ENCODE peak calls at places on chromosomes 6 and 20, in eight cellular contexts. One of them, this sample, is unnamed. For H3K4me1, the result is how much of the 10 kb centered on the place peaks cover.

GRCh38 chr6:10875026-10875425 is 6.8 kb downstream of the GCM2 start:
- DNase-seq in psoas muscle: no peak
- DNase-seq in tibial artery: no peak
- DNase-seq in adrenal gland: no peak
- DNase-seq in upper lobe of right lung: no peak
- DNase-seq in uterus: no peak
- DNase-seq in vagina: no peak
- DNase-seq in H1: no peak
- DNase-seq in this sample: no peak

GRCh38 chr6:158040051-158040803 is 58.6 kb downstream of the SYNJ2 start:
- DNase-seq in H1: no peak
- DNase-seq in upper lobe of right lung: peak
- DNase-seq in vagina: no peak
- DNase-seq in tibial artery: peak
- DNase-seq in psoas muscle: no peak
- DNase-seq in uterus: peak
- DNase-seq in adrenal gland: peak
- DNase-seq in this sample: peak

GRCh38 chr20:58741384-58741783 is 48.8 kb downstream of the NPEPL1 start:
- DNase-seq in H1: no peak
- DNase-seq in psoas muscle: no peak
- DNase-seq in tibial artery: no peak
- DNase-seq in uterus: no peak
- DNase-seq in upper lobe of right lung: no peak
- DNase-seq in adrenal gland: no peak
- DNase-seq in vagina: no peak
- DNase-seq in this sample: no peak

GRCh38 chr6:13988049-13988738 is 63.4 kb downstream of the RNF182 start:
- DNase-seq in vagina: no peak
- DNase-seq in upper lobe of right lung: no peak
- DNase-seq in uterus: no peak
- DNase-seq in H1: no peak
- DNase-seq in tibial artery: no peak
- DNase-seq in adrenal gland: no peak
- DNase-seq in psoas muscle: no peak
- DNase-seq in this sample: no peak

GRCh38 chr6:63352587-63353281 is 33.0 kb upstream of the LGSN start:
- DNase-seq in adrenal gland: peak
- DNase-seq in upper lobe of right lung: no peak
- DNase-seq in uterus: no peak
- DNase-seq in psoas muscle: no peak
- DNase-seq in H1: no peak
- DNase-seq in vagina: no peak
- DNase-seq in tibial artery: no peak
- DNase-seq in this sample: peak

GRCh38 chr6:156618600-156619205 is 158.5 kb upstream of the ARID1B start:
- DNase-seq in uterus: no peak
- DNase-seq in psoas muscle: no peak
- DNase-seq in adrenal gland: no peak
- DNase-seq in vagina: no peak
- DNase-seq in tibial artery: no peak
- DNase-seq in upper lobe of right lung: peak
- DNase-seq in H1: peak
- DNase-seq in this sample: no peak

GRCh38 chr6:151729829-151730495 is 77.5 kb upstream of the ESR1 start:
- DNase-seq in vagina: no peak
- DNase-seq in uterus: no peak
- DNase-seq in upper lobe of right lung: no peak
- DNase-seq in H1: no peak
- DNase-seq in tibial artery: no peak
- DNase-seq in adrenal gland: no peak
- DNase-seq in psoas muscle: no peak
- DNase-seq in this sample: no peak

GRCh38 chr20:57672953-57673575 is 36.8 kb downstream of the PMEPA1 start:
- DNase-seq in upper lobe of right lung: no peak
- DNase-seq in psoas muscle: no peak
- DNase-seq in H1: no peak
- DNase-seq in vagina: no peak
- DNase-seq in uterus: no peak
- DNase-seq in tibial artery: no peak
- DNase-seq in adrenal gland: no peak
- DNase-seq in this sample: no peak

GRCh38 chr6:36800223-36801095 is 38.8 kb downstream of the CPNE5 start:
- DNase-seq in adrenal gland: peak
- DNase-seq in upper lobe of right lung: no peak
- DNase-seq in H1: no peak
- DNase-seq in uterus: no peak
- DNase-seq in vagina: no peak
- DNase-seq in psoas muscle: no peak
- DNase-seq in tibial artery: no peak
- DNase-seq in this sample: no peak

GRCh38 chr6:169866140-169866534 is 114.7 kb downstream of the ERMARD start:
- DNase-seq in uterus: no peak
- DNase-seq in adrenal gland: no peak
- DNase-seq in vagina: peak
- DNase-seq in H1: no peak
- DNase-seq in tibial artery: peak
- DNase-seq in upper lobe of right lung: no peak
- DNase-seq in psoas muscle: no peak
- DNase-seq in this sample: no peak

GRCh38 chr6:90146024-90146423 is 150.6 kb downstream of the BACH2 start:
- DNase-seq in H1: no peak
- DNase-seq in tibial artery: no peak
- DNase-seq in uterus: no peak
- DNase-seq in upper lobe of right lung: no peak
- DNase-seq in adrenal gland: no peak
- DNase-seq in vagina: no peak
- DNase-seq in psoas muscle: no peak
- DNase-seq in this sample: no peak

GRCh38 chr20:2093883-2094282 is 7.7 kb upstream of the STK35 start:
- DNase-seq in tibial artery: no peak
- DNase-seq in vagina: no peak
- DNase-seq in H1: no peak
- DNase-seq in adrenal gland: no peak
- DNase-seq in upper lobe of right lung: no peak
- DNase-seq in psoas muscle: no peak
- DNase-seq in uterus: no peak
- DNase-seq in this sample: no peak

GRCh38 chr6:159097256-159097655 is 52.5 kb upstream of the TAGAP start:
- DNase-seq in tibial artery: no peak
- DNase-seq in H1: no peak
- DNase-seq in psoas muscle: no peak
- DNase-seq in upper lobe of right lung: no peak
- DNase-seq in vagina: peak
- DNase-seq in adrenal gland: no peak
- DNase-seq in uterus: no peak
- DNase-seq in this sample: no peak

GRCh38 chr6:7051780-7052440 is 55.9 kb upstream of the RREB1 start:
- DNase-seq in tibial artery: peak
- DNase-seq in upper lobe of right lung: peak
- DNase-seq in psoas muscle: peak
- DNase-seq in uterus: peak
- DNase-seq in adrenal gland: peak
- DNase-seq in H1: no peak
- DNase-seq in vagina: no peak
- DNase-seq in this sample: peak

GRCh38 chr6:161443868-161444267 is 170.0 kb upstream of the AGPAT4 start:
- DNase-seq in psoas muscle: no peak
- DNase-seq in vagina: no peak
- DNase-seq in adrenal gland: no peak
- DNase-seq in H1: peak
- DNase-seq in upper lobe of right lung: no peak
- DNase-seq in uterus: no peak
- DNase-seq in tibial artery: no peak
- DNase-seq in this sample: no peak

GRCh38 chr6:16767765-16768514 is 6.7 kb upstream of the ATXN1 start:
- DNase-seq in vagina: no peak
- DNase-seq in adrenal gland: no peak
- DNase-seq in tibial artery: no peak
- DNase-seq in uterus: no peak
- DNase-seq in H1: no peak
- DNase-seq in psoas muscle: no peak
- DNase-seq in upper lobe of right lung: no peak
- DNase-seq in this sample: no peak
- H3K27ac ChIP-seq in vagina: peak
- H3K27ac ChIP-seq in adrenal gland: no peak
- H3K27ac ChIP-seq in tibial artery: peak
- H3K27ac ChIP-seq in uterus: peak
- H3K27ac ChIP-seq in H1: no peak
- H3K27ac ChIP-seq in psoas muscle: peak
- H3K27ac ChIP-seq in upper lobe of right lung: no peak
- H3K27ac ChIP-seq in this sample: peak

DNA sequence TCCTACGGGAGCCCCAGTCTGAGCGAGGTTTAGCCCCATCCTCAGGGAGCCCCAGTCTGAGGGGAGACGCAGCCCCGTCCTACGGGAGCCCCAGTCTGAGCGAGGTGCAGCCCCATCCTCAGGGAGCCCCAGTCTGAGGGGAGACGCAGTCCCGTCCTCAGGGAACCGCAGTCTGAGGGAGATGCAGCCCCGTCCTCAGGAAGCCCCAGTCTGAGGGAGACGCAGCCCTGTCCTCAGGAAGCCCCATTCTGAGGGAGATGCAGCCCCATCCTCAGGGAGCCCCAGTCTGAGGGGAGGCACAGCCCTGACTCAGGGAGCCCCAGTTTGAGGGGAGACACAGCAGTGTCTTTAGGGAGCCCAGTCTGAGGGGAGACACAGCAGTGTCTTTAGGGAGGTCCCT is 27.9 kb downstream of the VEGFA start:
- DNase-seq in vagina: no peak
- DNase-seq in adrenal gland: no peak
- DNase-seq in H1: no peak
- DNase-seq in tibial artery: no peak
- DNase-seq in uterus: no peak
- DNase-seq in upper lobe of right lung: no peak
- DNase-seq in psoas muscle: no peak
- DNase-seq in this sample: no peak
- H3K4me1 ChIP-seq in vagina: under half
- H3K4me1 ChIP-seq in adrenal gland: under half
- H3K4me1 ChIP-seq in H1: under half
- H3K4me1 ChIP-seq in tibial artery: under half
- H3K4me1 ChIP-seq in uterus: under half
- H3K4me1 ChIP-seq in upper lobe of right lung: under half
- H3K4me1 ChIP-seq in psoas muscle: half or more
- H3K4me1 ChIP-seq in this sample: half or more

GRCh38 chr6:87151786-87152527 is 3.4 kb upstream of the ZNF292 start:
- DNase-seq in H1: no peak
- DNase-seq in upper lobe of right lung: peak
- DNase-seq in uterus: peak
- DNase-seq in vagina: no peak
- DNase-seq in psoas muscle: peak
- DNase-seq in adrenal gland: peak
- DNase-seq in tibial artery: peak
- DNase-seq in this sample: peak

GRCh38 chr6:87152528-87152950 is 2.8 kb upstream of the ZNF292 start:
- DNase-seq in adrenal gland: no peak
- DNase-seq in uterus: no peak
- DNase-seq in vagina: peak
- DNase-seq in upper lobe of right lung: no peak
- DNase-seq in psoas muscle: no peak
- DNase-seq in H1: no peak
- DNase-seq in tibial artery: no peak
- DNase-seq in this sample: no peak

GRCh38 chr6:87154641-87155271 is 609 bp upstream of the ZNF292 start:
- DNase-seq in uterus: no peak
- DNase-seq in vagina: no peak
- DNase-seq in adrenal gland: peak
- DNase-seq in psoas muscle: no peak
- DNase-seq in tibial artery: peak
- DNase-seq in H1: no peak
- DNase-seq in upper lobe of right lung: no peak
- DNase-seq in this sample: peak

GRCh38 chr6:87155920-87156600 is 695 bp downstream of the ZNF292 start:
- DNase-seq in upper lobe of right lung: peak
- DNase-seq in psoas muscle: peak
- DNase-seq in H1: no peak
- DNase-seq in tibial artery: peak
- DNase-seq in adrenal gland: peak
- DNase-seq in uterus: no peak
- DNase-seq in vagina: peak
- DNase-seq in this sample: peak

GRCh38 chr6:87155272-87155919 is at the start of gene ZNF292:
- DNase-seq in uterus: peak
- DNase-seq in upper lobe of right lung: peak
- DNase-seq in tibial artery: peak
- DNase-seq in adrenal gland: peak
- DNase-seq in psoas muscle: peak
- DNase-seq in vagina: peak
- DNase-seq in H1: peak
- DNase-seq in this sample: peak
- H3K27ac ChIP-seq in uterus: peak
- H3K27ac ChIP-seq in upper lobe of right lung: peak
- H3K27ac ChIP-seq in tibial artery: peak
- H3K27ac ChIP-seq in adrenal gland: peak
- H3K27ac ChIP-seq in psoas muscle: peak
- H3K27ac ChIP-seq in vagina: peak
- H3K27ac ChIP-seq in H1: peak
- H3K27ac ChIP-seq in this sample: peak

GRCh38 chr6:92364948-92365386 is 1054.4 kb downstream of the EPHA7 start:
- DNase-seq in psoas muscle: no peak
- DNase-seq in vagina: no peak
- DNase-seq in H1: no peak
- DNase-seq in uterus: no peak
- DNase-seq in adrenal gland: no peak
- DNase-seq in tibial artery: no peak
- DNase-seq in upper lobe of right lung: no peak
- DNase-seq in this sample: no peak
- H3K4me1 ChIP-seq in psoas muscle: under half
- H3K4me1 ChIP-seq in vagina: under half
- H3K4me1 ChIP-seq in H1: under half
- H3K4me1 ChIP-seq in uterus: under half
- H3K4me1 ChIP-seq in adrenal gland: under half
- H3K4me1 ChIP-seq in tibial artery: under half
- H3K4me1 ChIP-seq in upper lobe of right lung: under half
- H3K4me1 ChIP-seq in this sample: under half

This sample was measured in gastrocnemius medialis.